ENCODE peak calls at places on chromosomes 6 and 20, in six cellular contexts. One of them, this sample, is unnamed.

GRCh38 chr6:119077643-119078448 is 618 bp downstream of the FAM184A start:
- DNase-seq in right cardiac atrium: peak; percentile 29
- DNase-seq in A172: peak; percentile 4
- DNase-seq in AG10803: peak; percentile 2
- DNase-seq in AG04450: no peak
- DNase-seq in body of pancreas: peak; percentile 52
- DNase-seq in this sample: peak; percentile 76

GRCh38 chr6:108835218-108835850 is 12.9 kb upstream of the ARMC2 start:
- DNase-seq in body of pancreas: peak; percentile 93
- DNase-seq in AG04450: peak; percentile 36
- DNase-seq in A172: peak; percentile 77
- DNase-seq in AG10803: peak; percentile 78
- DNase-seq in right cardiac atrium: peak; percentile 87
- DNase-seq in this sample: peak; percentile 93

GRCh38 chr6:44851176-44851575 is 463.7 kb downstream of the CDC5L start:
- DNase-seq in AG10803: peak; percentile 78
- DNase-seq in A172: no peak
- DNase-seq in right cardiac atrium: no peak
- DNase-seq in body of pancreas: no peak
- DNase-seq in AG04450: no peak
- DNase-seq in this sample: no peak

GRCh38 chr6:6775074-6775473 is 186.6 kb downstream of the LY86 start:
- DNase-seq in AG10803: no peak
- DNase-seq in A172: no peak
- DNase-seq in AG04450: no peak
- DNase-seq in right cardiac atrium: no peak
- DNase-seq in body of pancreas: no peak
- DNase-seq in this sample: no peak

GRCh38 chr20:58328836-58329235 is 19.3 kb downstream of the RAB22A start:
- DNase-seq in body of pancreas: no peak
- DNase-seq in right cardiac atrium: no peak
- DNase-seq in AG10803: no peak
- DNase-seq in AG04450: no peak
- DNase-seq in A172: no peak
- DNase-seq in this sample: no peak

GRCh38 chr20:50635676-50636600 is 55.4 kb downstream of the RIPOR3 start:
- DNase-seq in AG10803: peak; percentile 29
- DNase-seq in right cardiac atrium: peak; percentile 69
- DNase-seq in AG04450: no peak
- DNase-seq in A172: peak; percentile 61
- DNase-seq in body of pancreas: peak; percentile 82
- DNase-seq in this sample: peak; percentile 76

GRCh38 chr6:74277749-74278148 is 581.7 kb downstream of the CD109 start:
- DNase-seq in right cardiac atrium: no peak
- DNase-seq in A172: no peak
- DNase-seq in AG04450: no peak
- DNase-seq in AG10803: peak; percentile 62
- DNase-seq in body of pancreas: no peak
- DNase-seq in this sample: no peak

GRCh38 chr6:150036081-150036480 is 10.7 kb upstream of the RAET1L start:
- DNase-seq in right cardiac atrium: no peak
- DNase-seq in body of pancreas: no peak
- DNase-seq in A172: no peak
- DNase-seq in AG10803: no peak
- DNase-seq in AG04450: no peak
- DNase-seq in this sample: no peak

GRCh38 chr6:10154251-10154650 is 260.6 kb downstream of the TFAP2A start:
- DNase-seq in AG10803: no peak
- DNase-seq in A172: no peak
- DNase-seq in AG04450: no peak
- DNase-seq in right cardiac atrium: no peak
- DNase-seq in body of pancreas: no peak
- DNase-seq in this sample: no peak

GRCh38 chr6:40631760-40632159 is 44.6 kb upstream of the LRFN2 start:
- DNase-seq in A172: no peak
- DNase-seq in AG10803: no peak
- DNase-seq in AG04450: no peak
- DNase-seq in body of pancreas: no peak
- DNase-seq in right cardiac atrium: no peak
- DNase-seq in this sample: no peak

GRCh38 chr20:37943501-37944455 is 40.9 kb downstream of the VSTM2L start:
- DNase-seq in body of pancreas: no peak
- DNase-seq in A172: no peak
- DNase-seq in AG04450: no peak
- DNase-seq in AG10803: no peak
- DNase-seq in right cardiac atrium: no peak
- DNase-seq in this sample: no peak

This sample was measured in Right ventricle myocardium inferior.